ENCODE peak calls at places on chromosome 20, in six cellular contexts. H, I, E, L, W and X are unnamed samples.
A peak's percentile ranks its signal among the peaks of the same experiment; 100 is the strongest.

GRCh38 chr20:51346686-51347485 is 195.6 kb downstream of the NFATC2 start:
- DNase-seq in H (no peak), I (peak; percentile 93), E (no peak), L (no peak), W (no peak), X (peak; percentile 68)

GRCh38 chr20:7113577-7114466 is 346.3 kb downstream of the BMP2 start:
- DNase-seq in H (no peak), I (peak; percentile 15), E (no peak), L (no peak), W (no peak), X (peak; percentile 11)

GRCh38 chr20:40016359-40016758 is 672.7 kb downstream of the MAFB start:
- DNase-seq in H (no peak), I (no peak), E (no peak), L (no peak), W (no peak), X (no peak)

GRCh38 chr20:58843128-58843556 is 7.6 kb downstream of the GNAS-AS1 start:
- DNase-seq in H (no peak), I (no peak), E (no peak), L (no peak), W (no peak), X (no peak)

GRCh38 chr20:41456341-41456740 is 89.7 kb upstream of the EMILIN3 start:
- DNase-seq in H (no peak), I (peak; percentile 83), E (no peak), L (no peak), W (no peak), X (peak; percentile 76)

GRCh38 chr20:24662756-24663399 is 193.4 kb downstream of the SYNDIG1 start:
- DNase-seq in H (no peak), I (peak; percentile 54), E (no peak), L (peak; percentile 14), W (no peak), X (peak; percentile 60)

GRCh38 chr20:25223179-25223661 is 24.7 kb upstream of the PYGB start:
- DNase-seq in H (no peak), I (peak; percentile 74), E (no peak), L (no peak), W (peak; percentile 71), X (peak; percentile 62)

GRCh38 chr20:48944663-48945297 is 23.3 kb downstream of the ARFGEF2 start:
- DNase-seq in H (no peak), I (no peak), E (no peak), L (no peak), W (no peak), X (no peak)

GRCh38 chr20:44471481-44471882 is 4.2 kb upstream of the TTPAL start:
- DNase-seq in H (no peak), I (peak; percentile 93), E (no peak), L (no peak), W (no peak), X (peak; percentile 86)

GRCh38 chr20:24948939-24949679 is at the start of gene CST7:
- DNase-seq in H (peak; percentile 90), I (no peak), E (peak; percentile 53), L (no peak), W (peak; percentile 63), X (no peak)

GRCh38 chr20:59693587-59693986 is 89.2 kb downstream of the PHACTR3 start:
- DNase-seq in H (no peak), I (no peak), E (no peak), L (no peak), W (no peak), X (no peak)

GRCh38 chr20:11274137-11274536 is 600.3 kb upstream of the JAG1 start:
- DNase-seq in H (no peak), I (peak; percentile 66), E (peak; percentile 51), L (peak; percentile 32), W (no peak), X (peak; percentile 72)

GRCh38 chr20:11270566-11270965 is 596.8 kb upstream of the JAG1 start:
- DNase-seq in H (no peak), I (no peak), E (no peak), L (no peak), W (no peak), X (no peak)

GRCh38 chr20:11267762-11268335 is 594.0 kb upstream of the JAG1 start:
- DNase-seq in H (no peak), I (no peak), E (no peak), L (no peak), W (no peak), X (no peak)

GRCh38 chr20:11271920-11272594 is 598.3 kb upstream of the JAG1 start:
- DNase-seq in H (no peak), I (no peak), E (no peak), L (no peak), W (no peak), X (no peak)

DNA sequence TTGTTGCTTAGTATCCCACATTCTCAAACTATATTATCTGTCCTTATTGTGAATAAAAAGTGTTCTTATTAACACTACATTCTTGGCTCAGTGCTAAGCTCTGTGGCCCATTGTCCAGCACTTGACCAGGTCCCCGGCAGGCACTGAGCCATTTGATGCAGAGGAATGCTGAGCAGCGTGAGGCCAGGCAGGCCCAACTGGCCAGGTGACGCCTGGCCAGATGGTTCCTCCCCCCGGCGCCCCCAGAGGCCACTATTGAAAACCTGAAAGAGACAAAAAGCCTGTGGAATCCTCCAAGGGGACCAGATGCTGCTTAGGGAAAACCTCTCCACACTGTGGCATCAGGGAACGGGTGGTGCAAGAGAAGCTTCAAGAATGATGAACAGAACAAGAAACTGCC is 597.5 kb upstream of the JAG1 start:
- DNase-seq in H (no peak), I (no peak), E (no peak), L (no peak), W (no peak), X (no peak)
- TF ChIP-seq CTCF in H (no peak), I (no peak), E (peak; percentile 27), L (no peak), W (no peak), X (no peak)

GRCh38 chr20:63856111-63856511 is 5.2 kb upstream of the ABHD16B start:
- DNase-seq in H (no peak), I (no peak), E (peak; percentile 25), L (no peak), W (no peak), X (no peak)

GRCh38 chr20:63857751-63858392 is 3.4 kb upstream of the ABHD16B start:
- DNase-seq in H (no peak), I (peak; percentile 50), E (peak; percentile 29), L (no peak), W (no peak), X (no peak)

GRCh38 chr20:63859166-63859699 is 2.1 kb upstream of the ABHD16B start:
- DNase-seq in H (no peak), I (no peak), E (peak; percentile 26), L (no peak), W (no peak), X (no peak)

GRCh38 chr20:63860325-63861051 is 810 bp upstream of the ABHD16B start:
- DNase-seq in H (no peak), I (no peak), E (peak; percentile 23), L (no peak), W (no peak), X (no peak)

DNA sequence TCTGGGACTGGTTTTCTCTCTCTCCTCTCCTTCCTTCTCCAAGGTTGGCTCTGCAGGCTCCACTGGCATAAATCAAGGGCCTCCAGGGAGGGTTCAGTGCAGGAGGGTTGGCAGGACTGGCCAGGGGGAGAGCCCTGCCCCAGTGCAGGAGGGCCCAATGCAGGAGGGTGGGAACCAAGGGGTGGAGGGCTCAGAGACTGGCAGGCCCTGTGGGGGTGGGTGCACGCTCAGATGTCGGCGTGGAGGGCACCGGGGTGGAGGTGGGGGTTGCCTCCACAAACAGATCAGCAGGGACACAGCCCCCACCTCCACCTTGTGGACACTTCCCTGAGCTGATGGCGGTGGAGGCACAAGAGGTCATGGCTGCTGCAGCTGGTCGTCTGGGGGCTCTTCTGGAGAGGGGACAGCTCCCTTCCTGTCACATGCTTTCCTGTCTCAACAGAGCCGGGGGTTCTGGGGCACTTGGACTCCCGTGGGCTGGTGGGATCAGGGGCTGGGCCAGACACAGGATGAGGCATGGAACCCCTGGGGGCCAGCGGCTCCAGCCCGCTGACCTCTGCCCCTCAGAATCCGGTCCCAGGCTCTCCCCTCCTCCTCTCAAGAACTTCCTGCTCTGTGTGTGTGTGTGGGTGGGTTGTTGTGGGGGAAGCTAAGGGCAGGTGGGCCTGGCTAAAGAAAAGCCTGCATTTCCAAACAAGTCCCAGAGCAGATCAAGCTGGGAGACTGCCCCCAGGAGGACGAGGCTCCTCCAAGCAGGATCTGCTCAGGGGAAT is 2.7 kb upstream of the ABHD16B start:
- DNase-seq in H (no peak), I (peak; percentile 64), E (peak; percentile 69), L (no peak), W (no peak), X (no peak)
- TF ChIP-seq CTCF in H (no peak), I (peak; percentile 44), E (no peak), L (no peak), W (no peak), X (peak; percentile 12)

DNA sequence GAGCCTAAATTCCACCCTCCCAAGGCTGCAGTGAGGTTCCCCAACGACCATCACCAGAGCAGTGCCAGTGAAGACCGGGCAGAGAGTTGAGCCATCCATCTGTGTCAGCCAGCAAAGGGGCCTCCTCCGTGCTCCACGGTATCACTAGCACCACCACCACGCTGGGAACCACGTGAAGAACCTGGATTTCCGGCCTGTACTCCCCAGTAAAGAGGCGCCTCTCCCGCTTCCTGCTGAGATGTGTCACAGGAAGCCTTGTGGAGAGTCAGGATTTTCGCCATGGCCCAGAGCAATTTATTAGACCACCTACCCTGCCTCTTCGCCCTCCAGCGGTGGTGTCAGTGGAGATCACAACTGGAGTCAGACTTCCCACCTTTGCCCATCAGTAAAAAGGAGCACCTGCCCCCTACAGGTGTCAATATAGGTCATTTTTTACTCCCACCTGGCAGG is 28.8 kb downstream of the CPXM1 start:
- DNase-seq in H (no peak), I (no peak), E (peak; percentile 29), L (no peak), W (no peak), X (no peak)
- TF ChIP-seq CTCF in H (no peak), I (no peak), E (no peak), L (no peak), W (no peak), X (no peak)

GRCh38 chr20:37736132-37736531 is 42.3 kb downstream of the CTNNBL1 start:
- DNase-seq in H (no peak), I (no peak), E (no peak), L (no peak), W (no peak), X (no peak)

GRCh38 chr20:37741055-37741454 is 47.2 kb downstream of the CTNNBL1 start:
- DNase-seq in H (no peak), I (peak; percentile 65), E (no peak), L (no peak), W (no peak), X (no peak)

GRCh38 chr20:37735541-37735940 is 41.7 kb downstream of the CTNNBL1 start:
- DNase-seq in H (no peak), I (no peak), E (no peak), L (no peak), W (no peak), X (no peak)

GRCh38 chr20:37734228-37734980 is 40.6 kb downstream of the CTNNBL1 start:
- DNase-seq in H (no peak), I (peak; percentile 90), E (no peak), L (no peak), W (no peak), X (peak; percentile 63)

DNA sequence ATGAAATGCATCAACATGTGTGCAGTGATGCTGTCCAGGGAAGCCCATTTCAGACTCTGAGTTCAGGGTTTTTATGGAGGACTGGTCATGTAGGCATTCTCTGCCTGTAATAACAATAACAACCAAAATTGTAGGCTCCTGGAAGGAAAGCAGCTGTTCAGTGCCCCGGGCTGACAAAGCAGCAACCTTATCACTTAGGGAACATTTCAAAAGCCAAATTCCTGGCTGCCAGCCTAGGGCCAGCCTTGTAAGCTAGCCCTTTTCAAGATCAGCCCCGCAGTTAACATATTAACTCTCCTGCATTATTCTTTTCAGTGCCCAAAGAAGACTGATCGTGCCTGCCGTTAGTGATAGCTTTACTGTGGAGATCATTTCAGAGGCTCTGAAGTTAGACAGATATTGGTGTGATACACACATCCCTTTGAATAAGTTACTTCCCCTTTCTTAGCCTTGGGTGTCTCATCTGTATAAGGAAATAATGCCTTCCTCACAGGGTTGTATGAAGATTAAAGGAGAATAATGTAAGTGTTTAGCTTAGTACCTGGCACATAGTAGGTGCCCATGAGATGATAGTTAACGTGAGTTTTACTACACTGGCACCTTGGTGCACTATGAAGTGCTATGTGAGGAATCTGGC is 44.1 kb downstream of the CTNNBL1 start:
- DNase-seq in H (no peak), I (no peak), E (no peak), L (no peak), W (no peak), X (no peak)
- TF ChIP-seq CTCF in H (no peak), I (no peak), E (no peak), L (no peak), W (no peak), X (no peak)